ENCODE peak calls at places on chromosomes 6 and 20, in seven cellular contexts. C is activated CD4-positive, alpha-beta T cell treated with anti-CD3 and anti-CD28 coated beads, Interleukin-2, amount 50 U/mL, for 48 hours; W is choroid plexus epithelial cell; H is B cell; I is cardiac muscle cell; N is pancreas; E is NCI-H345. O is an unnamed sample.

GRCh38 chr20:35463455-35464300 is 8.3 kb downstream of the CEP250 start:
- DNase-seq in C (peak), N (peak), W (peak), E (peak), H (peak), I (peak), O (peak)

GRCh38 chr20:54088430-54088829 is 18.0 kb upstream of the BCAS1 start:
- DNase-seq in N (no peak), E (no peak), I (no peak), C (no peak), H (no peak), W (no peak), O (no peak)

GRCh38 chr6:14474816-14475215 is 357.2 kb downstream of the CD83 start:
- DNase-seq in N (no peak), E (no peak), C (no peak), H (no peak), I (no peak), W (no peak), O (no peak)

GRCh38 chr20:44402391-44403193 is 47.1 kb downstream of the HNF4A start:
- DNase-seq in E (no peak), I (no peak), C (no peak), W (no peak), H (no peak), N (peak), O (no peak)

GRCh38 chr6:88141641-88142298 is 24.4 kb downstream of the CNR1 start:
- DNase-seq in C (no peak), E (no peak), W (no peak), H (peak), I (no peak), N (no peak), O (no peak)

GRCh38 chr20:47453167-47453782 is 48.4 kb upstream of the NCOA3 start:
- DNase-seq in W (peak), N (no peak), H (no peak), C (peak), I (no peak), E (no peak), O (peak)

GRCh38 chr20:51889466-51889865 is 87.1 kb upstream of the SALL4 start:
- DNase-seq in W (no peak), H (no peak), I (no peak), C (no peak), E (no peak), N (no peak), O (no peak)

GRCh38 chr6:154919806-154920205 is 75.3 kb upstream of the TIAM2 start:
- DNase-seq in C (no peak), N (no peak), E (no peak), I (no peak), W (no peak), H (no peak), O (no peak)

GRCh38 chr20:37501940-37502339 is 19.1 kb upstream of the NNAT start:
- DNase-seq in I (no peak), W (no peak), E (peak), N (no peak), C (no peak), H (no peak), O (no peak)

GRCh38 chr20:57896563-57896962 is 186.7 kb upstream of the PMEPA1 start:
- DNase-seq in H (no peak), I (no peak), N (no peak), C (no peak), E (no peak), W (no peak), O (no peak)

GRCh38 chr20:38804682-38805501 is 605 bp upstream of the PPP1R16B start:
- DNase-seq in H (peak), E (no peak), N (no peak), I (no peak), C (peak), W (no peak), O (no peak)

GRCh38 chr20:33027769-33028751 is 3.4 kb upstream of the BPIFB6 start:
- DNase-seq in E (no peak), H (no peak), C (no peak), N (no peak), I (no peak), W (no peak), O (no peak)

GRCh38 chr6:83952830-83953229 is 80.7 kb upstream of the MRAP2 start:
- DNase-seq in E (no peak), N (no peak), I (no peak), H (no peak), C (no peak), W (peak), O (peak)

GRCh38 chr20:60362531-60362930 is 404.3 kb downstream of the CDH26 start:
- DNase-seq in C (no peak), H (no peak), N (no peak), E (no peak), I (no peak), W (no peak), O (peak)

GRCh38 chr6:56860466-56860865 is 94.4 kb upstream of the BEND6 start:
- DNase-seq in E (no peak), C (no peak), H (no peak), W (peak), N (no peak), I (no peak), O (peak)

O was measured in fibroblast of lung.